ENCODE peak calls at places on chromosomes 2 and 18, in nine cellular contexts. E is GM04504; H is T-helper 1 cell; P is GM13977; N is amygdala; M is progenitor cell of endocrine pancreas; W is NCI-H748 treated with DMSO at 0.1 percent for 48 hours; Q is stimulated activated CD8-positive, alpha-beta memory T cell treated with anti-CD3 and anti-CD28 coated beads, Interleukin-15, amount 100 ng/mL, for 1 hour; D is AG04450. G is an unnamed sample.
A peak's percentile ranks its signal among the peaks of the same experiment; 100 is the strongest.

GRCh38 chr2:79887747-79888374 is 375.0 kb downstream of the CTNNA2 start:
- DNase-seq in N (no peak), W (peak; percentile 5), E (peak; percentile 27), P (peak; percentile 46), D (peak; percentile 42), Q (no peak), H (no peak), M (peak; percentile 19), G (peak; percentile 19)

GRCh38 chr18:23587220-23587642 is 925 bp upstream of the NPC1 start:
- DNase-seq in Q (no peak), D (no peak), P (no peak), E (no peak), N (no peak), H (no peak), W (no peak), M (no peak), G (no peak)

GRCh38 chr2:29129586-29130281 is 14.5 kb downstream of the CLIP4 start:
- DNase-seq in D (no peak), P (no peak), M (no peak), E (no peak), N (no peak), Q (no peak), W (no peak), H (no peak), G (no peak)

GRCh38 chr2:188142636-188143035 is 149.0 kb upstream of the GULP1 start:
- DNase-seq in P (no peak), D (no peak), M (no peak), N (no peak), H (no peak), Q (no peak), E (no peak), W (no peak), G (peak; percentile 7)

GRCh38 chr2:234914371-234915154 is 37.3 kb upstream of the SH3BP4 start:
- DNase-seq in P (no peak), Q (no peak), E (no peak), H (no peak), N (peak; percentile 55), M (no peak), D (no peak), W (no peak), G (no peak)

GRCh38 chr2:46296216-46296839 is 879 bp upstream of the EPAS1 start:
- DNase-seq in D (no peak), P (peak; percentile 51), E (no peak), Q (no peak), H (no peak), M (no peak), W (no peak), N (no peak), G (no peak)

GRCh38 chr2:207113403-207113802 is 52.3 kb downstream of the KLF7 start:
- DNase-seq in Q (no peak), E (no peak), P (no peak), M (no peak), D (no peak), H (no peak), N (peak; percentile 68), W (peak; percentile 94), G (no peak)

GRCh38 chr18:53991202-53991601 is 233.3 kb downstream of the MBD2 start:
- DNase-seq in H (no peak), W (no peak), E (peak; percentile 23), Q (no peak), N (no peak), P (no peak), M (no peak), D (no peak), G (peak; percentile 24)

G was measured in AG04449.